ENCODE peak calls at places on chromosomes 11 and 22, in five cellular contexts. O, R, M, E and J are unnamed samples.

GRCh38 chr11:97722721-97723120 is 1298.0 kb upstream of the CNTN5 start:
- DNase-seq in O (no peak), M (no peak), E (no peak), R (no peak), J (no peak)

GRCh38 chr22:37674248-37674647 is 1.2 kb upstream of the LGALS1 start:
- DNase-seq in M (no peak), R (no peak), O (no peak), E (no peak), J (no peak)

GRCh38 chr22:26669060-26669481 is 11.7 kb downstream of the MIAT start:
- DNase-seq in M (peak), E (no peak), R (peak), O (peak), J (no peak)

GRCh38 chr22:44181033-44181911 is 547 bp downstream of the PARVG start:
- DNase-seq in M (no peak), O (no peak), E (no peak), R (no peak), J (no peak)

GRCh38 chr22:31082606-31083376 is 1.7 kb downstream of the SMTN start:
- DNase-seq in R (peak), E (no peak), O (peak), M (peak), J (no peak)

GRCh38 chr11:125939081-125939521 is 6.7 kb upstream of the VSIG10L2 start:
- DNase-seq in M (no peak), O (no peak), E (no peak), R (no peak), J (no peak)

GRCh38 chr22:43829904-43830851 is 18.1 kb upstream of the EFCAB6 start:
- DNase-seq in R (peak), M (no peak), O (no peak), E (no peak), J (no peak)

GRCh38 chr11:134272381-134273316 is 3.5 kb upstream of the GLB1L3 start:
- DNase-seq in E (no peak), O (no peak), R (peak), M (no peak), J (no peak)

GRCh38 chr22:27810566-27810965 is 9.0 kb upstream of the MN1 start:
- DNase-seq in M (no peak), E (no peak), R (peak), O (no peak), J (no peak)

GRCh38 chr22:31144223-31144622 is 3.9 kb upstream of the PLA2G3 start:
- DNase-seq in R (peak), E (no peak), M (no peak), O (no peak), J (no peak)

GRCh38 chr11:64276653-64277431 is 7.6 kb downstream of the BAD start:
- DNase-seq in R (no peak), M (no peak), O (no peak), E (no peak), J (no peak)

GRCh38 chr22:33389927-33390326 is 331.7 kb upstream of the SYN3 start:
- DNase-seq in E (no peak), R (no peak), M (no peak), O (no peak), J (no peak)

GRCh38 chr22:44956835-44957234 is 53.0 kb downstream of the PHF21B start:
- DNase-seq in R (no peak), E (no peak), M (no peak), O (no peak), J (no peak)

GRCh38 chr11:122145715-122146274 is 29.8 kb upstream of the BLID start:
- DNase-seq in O (no peak), M (no peak), R (peak), E (no peak), J (no peak)

GRCh38 chr11:129117595-129118350 is 74.4 kb downstream of the ARHGAP32 start:
- DNase-seq in M (peak), R (peak), E (no peak), O (peak), J (peak)

GRCh38 chr22:50581031-50581949 is 1.4 kb downstream of the CHKB start:
- DNase-seq in E (no peak), R (no peak), M (no peak), O (no peak), J (no peak)

GRCh38 chr11:114091791-114092397 is 32.4 kb downstream of the ZBTB16 start:
- DNase-seq in M (no peak), R (no peak), O (no peak), E (no peak), J (no peak)

GRCh38 chr11:65384301-65384889 is 1.9 kb upstream of the SLC25A45 start:
- DNase-seq in E (no peak), M (no peak), O (no peak), R (peak), J (no peak)

GRCh38 chr11:117969160-117969991 is 16.8 kb upstream of the IL10RA start:
- DNase-seq in R (no peak), O (no peak), E (no peak), M (no peak), J (no peak)

GRCh38 chr11:62682518-62682917 is 3.6 kb upstream of the UBXN1 start:
- DNase-seq in R (no peak), E (no peak), M (no peak), O (no peak), J (no peak)

GRCh38 chr22:32050678-32051515 is 7.8 kb downstream of the SLC5A1 start:
- DNase-seq in E (no peak), R (peak), M (no peak), O (peak), J (no peak)

GRCh38 chr22:49811014-49811791 is 16.5 kb downstream of the BRD1 start:
- DNase-seq in O (no peak), E (no peak), M (no peak), R (no peak), J (no peak)